ENCODE peak calls at places on chromosomes 7 and 10, in four cellular contexts. T is HS-27A, O is GF-D8, X is hepatocyte. J is an unnamed sample.

GRCh38 chr10:48568131-48568530 is 36.7 kb downstream of the ARHGAP22 start:
- DNase-seq in T (no peak), O (no peak), X (no peak), J (no peak)

GRCh38 chr10:132836832-132837540 is 51.0 kb upstream of the NKX6-2 start:
- DNase-seq in T (no peak), O (no peak), X (peak), J (no peak)

GRCh38 chr7:138002828-138003189 is 923 bp upstream of the CREB3L2 start:
- DNase-seq in T (no peak), O (no peak), X (no peak), J (no peak)

GRCh38 chr10:101961591-101962498 is 94.1 kb downstream of the ARMH3 start:
- DNase-seq in T (no peak), O (no peak), X (peak), J (no peak)

GRCh38 chr7:47962262-47962661 is 14.0 kb upstream of the PKD1L1 start:
- DNase-seq in T (no peak), O (no peak), X (no peak), J (no peak)

GRCh38 chr7:5478568-5479045 is 55.0 kb upstream of the TNRC18 start:
- DNase-seq in T (no peak), O (peak), X (peak), J (no peak)

GRCh38 chr10:130078120-130078519 is 32.5 kb downstream of the C10orf143 start:
- DNase-seq in T (no peak), O (no peak), X (no peak), J (peak)

GRCh38 chr10:50432206-50432605 is 180.9 kb upstream of the ASAH2 start:
- DNase-seq in T (no peak), O (no peak), X (no peak), J (no peak)

GRCh38 chr10:116271593-116272496 is 1.2 kb downstream of the GFRA1 start:
- DNase-seq in T (no peak), O (no peak), X (peak), J (no peak)

GRCh38 chr7:95509199-95509598 is 23.5 kb downstream of the ASB4 start:
- DNase-seq in T (no peak), O (no peak), X (peak), J (no peak)

GRCh38 chr10:122298598-122299301 is 27.7 kb downstream of the BTBD16 start:
- DNase-seq in T (no peak), O (peak), X (peak), J (peak)

GRCh38 chr10:44848211-44848610 is 62.9 kb upstream of the TMEM72 start:
- DNase-seq in T (no peak), O (no peak), X (no peak), J (peak)

GRCh38 chr7:137626469-137627067 is 220.2 kb downstream of the DGKI start:
- DNase-seq in T (peak), O (no peak), X (peak), J (no peak)

GRCh38 chr10:24449334-24449740 is 240.4 kb downstream of the KIAA1217 start:
- DNase-seq in T (no peak), O (no peak), X (no peak), J (no peak)

GRCh38 chr7:116583653-116584052 is 58.8 kb downstream of the CAV1 start:
- DNase-seq in T (no peak), O (no peak), X (no peak), J (no peak)

GRCh38 chr7:133409421-133409820 is 156.5 kb downstream of the EXOC4 start:
- DNase-seq in T (no peak), O (no peak), X (no peak), J (no peak)

GRCh38 chr7:4241791-4242190 is 440.3 kb upstream of the FOXK1 start:
- DNase-seq in T (no peak), O (no peak), X (no peak), J (no peak)

GRCh38 chr7:117993377-117994003 is 120.2 kb upstream of the CTTNBP2 start:
- DNase-seq in T (no peak), O (no peak), X (peak), J (no peak)

GRCh38 chr10:47094636-47095035 is 183.4 kb downstream of the PTPN20 start:
- DNase-seq in T (no peak), O (no peak), X (no peak), J (no peak)

GRCh38 chr7:39291644-39292411 is 274.4 kb upstream of the YAE1 start:
- DNase-seq in T (no peak), O (no peak), X (no peak), J (peak)

GRCh38 chr10:129345763-129346162 is 121.3 kb upstream of the MGMT start:
- DNase-seq in T (no peak), O (no peak), X (no peak), J (no peak)

GRCh38 chr7:76086070-76086469 is 38.2 kb downstream of the MDH2 start:
- DNase-seq in T (peak), O (no peak), X (no peak), J (no peak)

GRCh38 chr7:38020134-38020533 is 99.7 kb downstream of the EPDR1 start:
- DNase-seq in T (no peak), O (no peak), X (no peak), J (no peak)

GRCh38 chr7:121587454-121587853 is 191.3 kb upstream of the FAM3C start:
- DNase-seq in T (no peak), O (no peak), X (no peak), J (no peak)